ENCODE peak calls at places on chromosomes 2 and 18, in nine cellular contexts. O is tibial artery, X is A673, J is astrocyte of the spinal cord, Z is foreskin fibroblast, L is brain microvascular endothelial cell, A is uterus, W is bronchial epithelial cell, C is fibroblast of mammary gland. P is an unnamed sample.

GRCh38 chr2:64645014-64645418 is 8.7 kb downstream of the SERTAD2 start:
- DNase-seq in W (peak; percentile 49), J (peak; percentile 78), A (peak; percentile 73), C (peak; percentile 67), O (no peak), L (peak; percentile 68), X (peak; percentile 87), Z (peak; percentile 55), P (peak; percentile 52)

GRCh38 chr18:11741505-11742145 is 52.6 kb downstream of the GNAL start:
- DNase-seq in W (peak; percentile 35), L (no peak), C (peak; percentile 6), Z (no peak), O (no peak), J (no peak), A (no peak), X (peak; percentile 26), P (no peak)

GRCh38 chr2:117553448-117553847 is 261.0 kb upstream of the DDX18 start:
- DNase-seq in A (no peak), L (no peak), Z (no peak), C (no peak), W (no peak), O (no peak), X (no peak), J (no peak), P (no peak)

GRCh38 chr18:6546229-6546628 is 131.5 kb upstream of the L3MBTL4 start:
- DNase-seq in W (peak; percentile 48), X (no peak), J (no peak), Z (no peak), L (no peak), A (no peak), O (no peak), C (peak; percentile 61), P (no peak)

GRCh38 chr2:9300214-9300613 is 93.6 kb downstream of the ASAP2 start:
- DNase-seq in L (no peak), C (no peak), Z (no peak), A (no peak), W (peak; percentile 84), J (no peak), X (no peak), O (no peak), P (no peak)

GRCh38 chr2:201450910-201451329 is 338 bp downstream of the TRAK2 start:
- DNase-seq in A (no peak), W (peak; percentile 27), O (no peak), L (no peak), Z (no peak), X (peak; percentile 27), J (peak; percentile 59), C (peak; percentile 47), P (no peak)

GRCh38 chr2:6986251-6986893 is 69.2 kb downstream of the RNF144A start:
- DNase-seq in O (no peak), A (no peak), C (peak; percentile 20), L (no peak), J (peak; percentile 39), Z (no peak), W (no peak), X (no peak), P (no peak)

GRCh38 chr2:104472076-104472475 is 381.8 kb upstream of the POU3F3 start:
- DNase-seq in W (no peak), J (no peak), C (no peak), A (no peak), X (no peak), O (no peak), L (no peak), Z (no peak), P (no peak)

GRCh38 chr18:55034742-55035141 is 75.5 kb upstream of the CCDC68 start:
- DNase-seq in A (no peak), W (no peak), O (no peak), J (no peak), Z (no peak), C (no peak), X (no peak), L (peak; percentile 43), P (no peak)

GRCh38 chr18:519019-519879 is 18.7 kb upstream of the COLEC12 start:
- DNase-seq in Z (no peak), L (peak; percentile 40), C (peak; percentile 72), J (peak; percentile 49), O (peak; percentile 79), A (peak; percentile 75), X (no peak), W (no peak), P (peak; percentile 71)

GRCh38 chr2:72828840-72829507 is 3.1 kb upstream of the EXOC6B start:
- DNase-seq in A (no peak), X (no peak), Z (no peak), W (peak; percentile 49), O (no peak), J (no peak), L (no peak), C (no peak), P (no peak)

GRCh38 chr18:56407631-56408030 is 230.8 kb downstream of the TXNL1 start:
- DNase-seq in Z (no peak), W (no peak), A (no peak), O (no peak), J (no peak), C (no peak), X (no peak), L (no peak), P (no peak)

GRCh38 chr2:55618649-55619055 is 1.2 kb upstream of the PPP4R3B start:
- DNase-seq in L (peak; percentile 43), X (peak; percentile 71), Z (peak; percentile 29), C (peak; percentile 60), J (peak; percentile 51), O (peak; percentile 72), W (peak; percentile 65), A (peak; percentile 38), P (peak; percentile 51)

GRCh38 chr2:95277246-95277906 is 3.1 kb downstream of the PROM2 start:
- DNase-seq in Z (no peak), W (peak; percentile 57), J (no peak), L (no peak), C (no peak), X (peak; percentile 17), A (no peak), O (peak; percentile 49), P (peak; percentile 79)

GRCh38 chr2:23756593-23757292 is 170.2 kb downstream of the ATAD2B start:
- DNase-seq in O (no peak), C (no peak), Z (no peak), X (peak; percentile 24), L (no peak), W (peak; percentile 85), J (no peak), A (no peak), P (no peak)

GRCh38 chr2:43539991-43540860 is 55.6 kb downstream of the THADA start:
- DNase-seq in O (peak; percentile 95), C (peak; percentile 100), Z (peak; percentile 98), J (peak; percentile 82), A (peak; percentile 83), X (no peak), W (peak; percentile 99), L (peak; percentile 35), P (peak; percentile 43)

GRCh38 chr2:239193925-239194687 is 206.7 kb downstream of the HDAC4 start:
- DNase-seq in A (peak; percentile 30), Z (no peak), W (no peak), X (no peak), J (no peak), L (no peak), O (peak; percentile 34), C (peak; percentile 23), P (peak; percentile 8)
- TF ChIP-seq CTCF in A (peak; percentile 26), Z (peak; percentile 9), W (no peak), X (peak; percentile 49), J (peak; percentile 24), L (peak; percentile 47), O (no peak), C (peak; percentile 41), P (no peak)

GRCh38 chr2:181934694-181935093 is 43.2 kb downstream of the ITPRID2 start:
- DNase-seq in O (no peak), L (no peak), W (no peak), A (no peak), C (no peak), X (no peak), Z (no peak), J (no peak), P (no peak)

GRCh38 chr2:181937473-181937872 is 45.9 kb downstream of the ITPRID2 start:
- DNase-seq in A (no peak), X (no peak), C (peak; percentile 48), Z (peak; percentile 48), L (no peak), O (no peak), W (no peak), J (no peak), P (no peak)
- H3K4me3 ChIP-seq in A (no peak overlapping the region), X (no peak overlapping the region), C (no peak overlapping the region), Z (no peak overlapping the region), L (no peak overlapping the region), O (no peak overlapping the region), W (no peak overlapping the region), J (no peak overlapping the region), P (no peak overlapping the region)

DNA sequence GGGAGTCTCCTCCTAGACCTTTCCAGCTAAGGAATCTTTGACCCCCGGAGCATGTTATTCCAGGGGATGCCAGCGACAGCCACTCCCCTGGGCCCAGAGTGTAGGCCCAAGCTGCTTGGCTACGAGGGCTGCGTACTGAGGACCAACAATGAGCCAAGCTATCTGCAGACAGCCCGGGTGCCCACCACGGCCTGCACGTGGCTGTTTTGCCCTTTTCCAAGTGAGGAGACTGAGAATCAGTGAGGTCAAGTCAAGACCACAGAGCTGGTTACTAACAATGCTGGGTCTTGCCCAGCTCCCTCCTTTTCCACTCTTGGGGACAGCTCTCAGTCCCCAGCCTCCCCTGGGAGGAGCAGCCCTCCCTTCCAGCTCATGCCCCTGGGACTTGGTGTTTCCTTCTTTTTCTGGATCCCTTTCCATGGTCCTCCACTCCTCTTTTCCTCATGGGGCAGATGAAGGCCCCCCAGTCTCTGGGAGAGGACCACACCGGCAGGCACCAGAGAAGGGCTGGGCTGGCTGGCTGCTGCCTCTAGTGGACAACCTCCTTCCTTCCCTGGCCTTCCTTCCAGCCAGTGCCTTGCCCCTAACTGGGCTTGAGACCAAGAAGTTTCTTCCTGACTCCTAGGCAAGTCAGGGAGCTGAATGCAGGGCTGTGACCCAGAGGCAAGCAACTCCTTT is 550 bp upstream of the MALL start:
- DNase-seq in L (peak; percentile 20), O (peak; percentile 82), J (peak; percentile 77), A (no peak), W (peak; percentile 35), X (no peak), Z (peak; percentile 53), C (peak; percentile 73), P (no peak)
- TF ChIP-seq CTCF in L (peak; percentile 88), O (peak; percentile 40), J (peak; percentile 84), A (peak; percentile 24), W (peak; percentile 70), X (peak; percentile 44), Z (peak; percentile 82), C (peak; percentile 70), P (no peak)

DNA sequence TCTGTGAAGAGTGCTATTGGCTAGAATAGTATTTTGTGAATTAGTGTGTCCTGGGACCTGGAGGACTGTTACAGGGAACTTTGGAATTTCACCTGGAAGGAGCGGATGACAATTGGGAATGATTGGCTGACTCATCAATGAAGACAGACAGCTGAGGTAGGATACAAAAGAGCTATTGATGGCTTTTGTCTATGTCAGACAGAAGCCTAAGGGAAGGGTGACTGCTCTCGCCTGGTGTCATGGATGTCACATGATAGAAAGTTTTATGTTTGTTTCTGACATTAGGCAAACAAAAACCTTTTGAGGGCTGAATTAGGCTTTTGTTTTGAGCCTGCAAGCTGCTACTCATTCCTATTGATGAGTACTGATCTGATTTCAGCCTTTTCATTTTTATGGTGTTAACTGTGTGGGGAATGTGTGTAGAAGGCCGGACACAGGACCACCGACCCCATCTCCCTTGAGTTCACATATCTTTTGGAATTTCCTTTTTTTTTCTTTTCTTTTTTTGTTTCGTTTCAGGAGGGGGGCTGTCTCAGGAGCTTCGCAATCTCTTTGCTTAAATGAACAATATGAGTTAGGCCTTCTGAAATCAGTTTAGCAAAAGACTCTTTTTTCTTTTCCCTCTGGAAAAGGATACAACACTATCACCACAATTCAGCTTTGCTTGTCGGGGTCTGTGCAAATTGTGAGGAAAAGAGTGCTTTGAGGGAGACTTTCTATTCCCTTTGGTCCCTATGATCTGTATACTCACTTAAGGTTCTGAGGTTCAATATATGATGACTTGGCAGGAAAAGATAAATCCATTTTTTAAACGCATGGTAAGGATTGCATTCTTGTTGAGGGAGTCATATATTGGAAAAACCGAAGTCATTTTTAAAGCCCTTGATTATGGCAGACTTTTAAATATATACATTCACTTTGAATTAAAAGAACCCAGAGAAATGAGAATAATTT is 207.9 kb upstream of the FIGN start:
- DNase-seq in Z (no peak), O (no peak), C (no peak), L (no peak), W (no peak), J (no peak), A (no peak), X (no peak), P (no peak)
- H3K4me3 ChIP-seq in Z (no peak overlapping the region), O (no peak overlapping the region), C (no peak overlapping the region), L (no peak overlapping the region), W (no peak overlapping the region), J (no peak overlapping the region), A (no peak overlapping the region), X (no peak overlapping the region), P (no peak overlapping the region)

P was measured in stomach.